ENCODE peak calls at places on chromosome 7, in five cellular contexts. X is mucosa of gallbladder, G is ovary, F is dorsolateral prefrontal cortex, O is AML-193. T is an unnamed sample.

GRCh38 chr7:143887078-143887477 is 14.9 kb downstream of the TCAF1 start:
- DNase-seq in X (no peak), F (no peak), O (no peak), G (no peak), T (no peak)

GRCh38 chr7:101814081-101814995 is 3.1 kb upstream of the CUX1 start:
- DNase-seq in X (peak), O (peak), F (no peak), G (peak), T (peak)

GRCh38 chr7:47000561-47000960 is 581.4 kb downstream of the TNS3 start:
- DNase-seq in F (no peak), O (no peak), G (no peak), X (no peak), T (no peak)

GRCh38 chr7:30779574-30779973 is 8.4 kb downstream of the MINDY4 start:
- DNase-seq in G (no peak), O (no peak), F (no peak), X (no peak), T (no peak)

GRCh38 chr7:44273681-44274622 is 51.4 kb downstream of the CAMK2B start:
- DNase-seq in X (no peak), G (no peak), O (no peak), F (no peak), T (peak)

GRCh38 chr7:74452748-74453320 is 872 bp upstream of the GTF2IRD1 start:
- DNase-seq in F (no peak), G (peak), X (no peak), O (no peak), T (no peak)

GRCh38 chr7:47449810-47450586 is 131.9 kb downstream of the TNS3 start:
- DNase-seq in O (no peak), G (no peak), X (no peak), F (no peak), T (no peak)

GRCh38 chr7:2508327-2509231 is 11.0 kb upstream of the LFNG start:
- DNase-seq in F (no peak), G (no peak), O (peak), X (peak), T (peak)

GRCh38 chr7:80637911-80638765 is at the start of gene CD36:
- DNase-seq in X (no peak), O (no peak), G (no peak), F (no peak), T (no peak)

GRCh38 chr7:97006146-97006950 is 995 bp downstream of the DLX6 start:
- DNase-seq in O (no peak), G (no peak), X (no peak), F (no peak), T (no peak)

GRCh38 chr7:155344618-155345433 is 47.1 kb downstream of the INSIG1 start:
- DNase-seq in F (peak), O (peak), G (peak), X (peak), T (peak)

GRCh38 chr7:66903360-66904062 is 17.5 kb upstream of the TMEM248 start:
- DNase-seq in X (no peak), G (no peak), F (no peak), O (no peak), T (no peak)